ENCODE peak calls at places on chromosomes 2 and 18, in seven cellular contexts. S is IMR-90, V is mesendoderm, Q is H9, F is neuronal stem cell, M is H1, A is trophoblast cell. P is an unnamed sample.

GRCh38 chr2:159137511-159138101 is 148.9 kb downstream of the WDSUB1 start:
- DNase-seq in S (no peak), V (no peak), Q (no peak), F (no peak), M (no peak), A (no peak), P (no peak)

GRCh38 chr2:239393941-239394340 is 6.9 kb downstream of the HDAC4 start:
- DNase-seq in S (peak; percentile 27), V (no peak), Q (no peak), F (no peak), M (no peak), A (no peak), P (peak; percentile 47)

GRCh38 chr18:51083398-51083797 is 53.4 kb downstream of the SMAD4 start:
- DNase-seq in S (no peak), V (no peak), Q (no peak), F (no peak), M (no peak), A (no peak), P (no peak)

GRCh38 chr2:199814084-199814844 is 36.7 kb downstream of the FTCDNL1 start:
- DNase-seq in S (no peak), V (no peak), Q (no peak), F (no peak), M (no peak), A (no peak), P (no peak)

GRCh38 chr18:63067939-63068338 is 251.6 kb downstream of the BCL2 start:
- DNase-seq in S (no peak), V (no peak), Q (no peak), F (no peak), M (no peak), A (no peak), P (no peak)

GRCh38 chr2:118291481-118291880 is 203.2 kb downstream of the INSIG2 start:
- DNase-seq in S (no peak), V (no peak), Q (no peak), F (no peak), M (no peak), A (no peak), P (no peak)

GRCh38 chr18:49561377-49562193 is at the start of gene LIPG:
- DNase-seq in S (peak; percentile 50), V (peak; percentile 95), Q (peak; percentile 91), F (peak; percentile 89), M (peak; percentile 81), A (peak; percentile 92), P (peak; percentile 93)

GRCh38 chr18:23209031-23209430 is 73.7 kb downstream of the CABLES1 start:
- DNase-seq in S (peak; percentile 61), V (no peak), Q (no peak), F (no peak), M (no peak), A (peak; percentile 48), P (no peak)

GRCh38 chr2:4152051-4152450 is 448.7 kb downstream of the DCDC2C start:
- DNase-seq in S (no peak), V (no peak), Q (no peak), F (no peak), M (no peak), A (no peak), P (no peak)

GRCh38 chr2:132392211-132392610 is 24.4 kb upstream of the GPR39 start:
- DNase-seq in S (no peak), V (peak; percentile 96), Q (peak; percentile 70), F (peak; percentile 56), M (no peak), A (no peak), P (no peak)

GRCh38 chr2:16653799-16654198 is 11.8 kb downstream of the CYRIA start:
- DNase-seq in S (no peak), V (no peak), Q (no peak), F (no peak), M (no peak), A (peak; percentile 30), P (peak; percentile 25)

GRCh38 chr2:190930411-190930810 is 49.8 kb downstream of the GLS start:
- DNase-seq in S (no peak), V (no peak), Q (no peak), F (no peak), M (no peak), A (no peak), P (no peak)

GRCh38 chr2:237500681-237501424 is 13.8 kb downstream of the MLPH start:
- DNase-seq in S (peak; percentile 100), V (peak; percentile 96), Q (no peak), F (no peak), M (no peak), A (peak; percentile 87), P (peak; percentile 100)

DNA sequence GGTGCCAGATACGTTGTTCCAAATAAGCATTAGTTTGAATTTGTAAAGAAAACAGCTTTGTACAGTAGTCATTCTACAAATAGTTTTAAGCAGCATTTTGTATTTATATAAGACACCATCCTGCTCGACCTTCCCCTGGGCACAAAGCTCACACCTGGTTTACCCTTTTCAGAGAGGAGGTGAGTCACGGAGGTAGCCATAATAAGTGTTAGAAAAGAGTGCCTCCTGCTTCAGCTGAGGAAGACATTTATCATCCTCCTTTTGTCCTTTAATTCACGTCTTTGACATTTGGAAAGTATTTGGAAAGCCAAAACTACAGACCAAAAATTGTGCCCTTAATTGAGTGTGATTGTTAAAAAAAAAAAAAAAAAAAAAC is 6.8 kb downstream of the RAB12 start:
- DNase-seq in S (no peak), V (no peak), Q (no peak), F (no peak), M (no peak), A (no peak), P (no peak)
- H3K4me1 ChIP-seq in S (peaks cover 16% of the 10 kb centered on the region), V (peaks cover 15% of the 10 kb centered on the region), Q (peaks cover 17% of the 10 kb centered on the region), F (peaks cover 5% of the 10 kb centered on the region), M (peaks cover 24% of the 10 kb centered on the region), A (peaks cover 8% of the 10 kb centered on the region), P (peaks cover 11% of the 10 kb centered on the region)

GRCh38 chr18:24773101-24773500 is 312.7 kb downstream of the HRH4 start:
- DNase-seq in S (no peak), V (no peak), Q (no peak), F (no peak), M (no peak), A (no peak), P (no peak)
- H3K23ac ChIP-seq in S (no peak overlapping the region), V (no peak overlapping the region), Q (no peak overlapping the region), F (no peak overlapping the region), M (no peak overlapping the region), A (no peak overlapping the region), P (no peak overlapping the region)

DNA sequence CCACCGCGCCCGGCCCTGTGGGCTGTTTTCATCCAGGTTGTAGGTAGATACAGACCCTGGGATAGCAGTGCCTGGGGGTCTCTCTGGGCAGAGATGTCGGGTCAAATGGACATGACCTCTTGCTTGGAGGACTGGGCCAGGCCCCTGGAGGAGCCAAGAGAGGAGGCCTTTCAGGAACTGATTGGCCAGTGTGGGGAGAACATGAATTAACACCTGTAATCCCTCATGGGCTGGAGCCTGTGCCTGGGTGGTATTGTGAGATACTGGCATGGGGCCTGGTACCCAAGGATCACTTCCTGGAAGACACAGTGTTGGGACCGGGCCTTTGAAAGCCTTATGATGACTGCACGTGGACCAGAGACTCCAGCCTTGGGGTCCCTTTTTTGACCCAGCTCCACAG is 158.7 kb upstream of the SKOR2 start:
- DNase-seq in S (no peak), V (no peak), Q (no peak), F (no peak), M (no peak), A (no peak), P (no peak)
- H3K4ac ChIP-seq in S (no peak overlapping the region), V (no peak overlapping the region), Q (no peak overlapping the region), F (no peak overlapping the region), M (no peak overlapping the region), A (no peak overlapping the region), P (no peak overlapping the region)

GRCh38 chr18:36130039-36130831 is 536 bp downstream of the ELP2 start:
- DNase-seq in S (peak; percentile 10), V (no peak), Q (no peak), F (peak; percentile 0), M (no peak), A (no peak), P (no peak)
- H3K4me1 ChIP-seq in S (peaks cover 8% of the 10 kb centered on the region), V (peaks cover 3% of the 10 kb centered on the region), Q (peaks cover 5% of the 10 kb centered on the region), F (peaks cover 8% of the 10 kb centered on the region), M (peaks cover 4% of the 10 kb centered on the region), A (peaks cover 2% of the 10 kb centered on the region), P (peaks cover 17% of the 10 kb centered on the region)

DNA sequence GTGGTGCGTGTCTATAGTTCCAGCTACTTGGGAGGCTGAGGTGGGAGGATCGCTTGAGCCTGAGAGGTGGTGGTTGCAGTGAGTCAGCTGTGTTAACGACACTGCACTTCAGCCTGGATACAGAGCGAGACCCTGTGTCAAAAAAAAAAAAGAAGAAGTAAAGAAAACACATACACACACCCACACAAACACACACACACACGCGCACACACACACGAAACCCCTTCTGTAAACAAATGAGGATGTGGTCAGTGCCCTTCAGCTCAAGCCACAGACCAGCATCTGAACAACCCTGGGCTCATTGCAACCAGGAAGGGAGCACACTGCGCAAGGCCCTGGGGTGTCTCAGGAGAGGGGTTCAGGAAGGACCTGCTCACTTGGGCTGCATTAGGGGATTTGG is 47.9 kb upstream of the KCNF1 start:
- DNase-seq in S (peak; percentile 44), V (no peak), Q (no peak), F (no peak), M (no peak), A (peak; percentile 5), P (peak; percentile 85)
- H3K23ac ChIP-seq in S (no peak overlapping the region), V (no peak overlapping the region), Q (no peak overlapping the region), F (no peak overlapping the region), M (no peak overlapping the region), A (no peak overlapping the region), P (no peak overlapping the region)

DNA sequence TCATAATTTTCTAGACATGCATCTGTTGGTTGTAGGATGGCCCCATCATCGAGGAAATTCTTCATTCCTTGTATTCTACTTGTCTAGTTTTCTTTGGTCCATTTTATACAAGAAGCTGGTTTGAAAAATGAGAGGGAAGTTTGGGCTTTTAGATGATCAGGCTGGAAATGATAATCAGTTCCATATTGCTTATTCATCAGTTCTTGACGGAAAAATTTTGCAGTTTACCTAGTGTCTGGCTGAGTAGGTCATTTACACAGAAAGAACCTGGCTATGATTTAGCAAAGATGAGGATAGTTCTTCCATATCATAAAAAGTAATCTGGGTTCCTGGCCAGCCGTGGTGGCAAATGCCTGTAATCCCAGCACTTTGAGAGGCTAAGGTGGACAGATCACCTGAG is 374.9 kb downstream of the LRRTM1 start:
- DNase-seq in S (no peak), V (no peak), Q (no peak), F (no peak), M (no peak), A (no peak), P (no peak)
- H3K4ac ChIP-seq in S (no peak overlapping the region), V (no peak overlapping the region), Q (no peak overlapping the region), F (no peak overlapping the region), M (no peak overlapping the region), A (no peak overlapping the region), P (no peak overlapping the region)

GRCh38 chr18:55500316-55501086 is 87.5 kb downstream of the TCF4 start:
- DNase-seq in S (peak; percentile 92), V (no peak), Q (no peak), F (no peak), M (no peak), A (no peak), P (peak; percentile 93)
- H3K4me1 ChIP-seq in S (peaks cover 16% of the 10 kb centered on the region), V (no peaks in the 10 kb centered on the region), Q (peaks cover 13% of the 10 kb centered on the region), F (peaks cover 4% of the 10 kb centered on the region), M (peaks cover 17% of the 10 kb centered on the region), A (no peaks in the 10 kb centered on the region), P (no peaks in the 10 kb centered on the region)

P was measured in mesenchymal stem cell.